ENCODE peak calls at places on chromosomes 7 and 10, in four cellular contexts. F, B, N and Q are unnamed samples.

GRCh38 chr7:25897261-25897782 is 254.7 kb upstream of the NFE2L3 start:
- DNase-seq in F (no peak), B (no peak), N (no peak), Q (no peak)

GRCh38 chr7:66731986-66732385 is 8.5 kb upstream of the RABGEF1 start:
- DNase-seq in B (no peak), F (no peak), N (no peak), Q (no peak)

GRCh38 chr7:156608176-156608478 is 32.4 kb upstream of the RNF32 start:
- DNase-seq in B (no peak), F (no peak), N (no peak), Q (no peak)

GRCh38 chr10:128928231-128928836 is 538.7 kb upstream of the MGMT start:
- DNase-seq in N (no peak), B (no peak), F (no peak), Q (no peak)

GRCh38 chr7:18317956-18318355 is 177.6 kb upstream of the HDAC9 start:
- DNase-seq in B (no peak), N (no peak), F (no peak), Q (no peak)

GRCh38 chr10:9734218-9734617 is 1283.5 kb upstream of the CELF2 start:
- DNase-seq in N (no peak), B (no peak), F (no peak), Q (no peak)

GRCh38 chr10:6365384-6365783 is 162.7 kb downstream of the PFKFB3 start:
- DNase-seq in N (no peak), F (no peak), B (no peak), Q (no peak)

GRCh38 chr7:139494835-139495568 is 11.5 kb upstream of the KLRG2 start:
- DNase-seq in B (no peak), F (no peak), N (no peak), Q (peak)

GRCh38 chr7:141558544-141559183 is 7.5 kb downstream of the AGK start:
- DNase-seq in B (no peak), N (no peak), F (no peak), Q (peak)

GRCh38 chr7:111801277-111801676 is 239.0 kb upstream of the IMMP2L start:
- DNase-seq in F (no peak), B (no peak), N (no peak), Q (no peak)

GRCh38 chr10:122571892-122572291 is 11.3 kb downstream of the DMBT1 start:
- DNase-seq in N (no peak), B (no peak), F (no peak), Q (no peak)

GRCh38 chr10:79104264-79104954 is 35.6 kb downstream of the ZMIZ1 start:
- DNase-seq in B (no peak), F (no peak), N (no peak), Q (no peak)

GRCh38 chr7:135234727-135235126 is 1.1 kb downstream of the STRA8 start:
- DNase-seq in F (no peak), B (no peak), N (no peak), Q (no peak)

GRCh38 chr10:21002097-21002878 is 105.2 kb upstream of the NEBL start:
- DNase-seq in N (no peak), B (no peak), F (no peak), Q (no peak)

GRCh38 chr10:116629340-116629739 is 8.6 kb downstream of the PNLIPRP2 start:
- DNase-seq in F (no peak), B (no peak), N (no peak), Q (no peak)

GRCh38 chr7:151389768-151390593 is 19.9 kb downstream of the WDR86 start:
- DNase-seq in B (no peak), F (no peak), N (no peak), Q (no peak)

GRCh38 chr7:69871886-69872592 is 273.8 kb downstream of the AUTS2 start:
- DNase-seq in N (no peak), F (no peak), B (no peak), Q (no peak)

GRCh38 chr7:55306331-55306730 is 58.8 kb upstream of the LANCL2 start:
- DNase-seq in B (no peak), N (no peak), F (no peak), Q (no peak)

GRCh38 chr7:131106681-131107342 is 220.9 kb upstream of the MKLN1 start:
- DNase-seq in B (peak), F (no peak), N (peak), Q (peak)

GRCh38 chr10:49058341-49059255 is 56.7 kb downstream of the VSTM4 start:
- DNase-seq in F (no peak), B (no peak), N (no peak), Q (no peak)